ENCODE peak calls at places on chromosomes 4 and X, in ten cellular contexts. S is tibial nerve; D is EL; P is cardiac fibroblast; Y is EH; H is Karpas-422; T is astrocyte of the hippocampus; N is KBM-7; O is activated CD8-positive, alpha-beta memory T cell treated with anti-CD3 and anti-CD28 coated beads for 48 hours; W is NCI-H1092. E is an unnamed sample.

GRCh38 chr4:100688368-100688767 is 170.5 kb upstream of the EMCN start:
- DNase-seq in S (no peak), D (no peak), P (no peak), Y (no peak), H (no peak), T (no peak), N (no peak), O (no peak), W (no peak), E (no peak)

GRCh38 chrX:14936561-14936960 is 63.3 kb downstream of the MOSPD2 start:
- DNase-seq in S (no peak), D (peak), P (peak), Y (peak), H (no peak), T (peak), N (no peak), O (no peak), W (no peak), E (no peak)

GRCh38 chrX:154002215-154002719 is 17.4 kb downstream of the IRAK1 start:
- DNase-seq in S (peak), D (peak), P (peak), Y (peak), H (peak), T (peak), N (peak), O (no peak), W (peak), E (no peak)

GRCh38 chr4:13329963-13330362 is 154.2 kb downstream of the RAB28 start:
- DNase-seq in S (no peak), D (peak), P (peak), Y (peak), H (no peak), T (peak), N (no peak), O (no peak), W (peak), E (no peak)

GRCh38 chrX:42615161-42615563 is 162.8 kb downstream of the PPP1R2C start:
- DNase-seq in S (no peak), D (peak), P (no peak), Y (peak), H (peak), T (no peak), N (peak), O (no peak), W (no peak), E (no peak)

GRCh38 chr4:180674629-180675367 is 1568.4 kb upstream of the TENM3 start:
- DNase-seq in S (no peak), D (no peak), P (no peak), Y (no peak), H (no peak), T (no peak), N (no peak), O (no peak), W (no peak), E (no peak)

GRCh38 chr4:140088317-140088967 is 65.5 kb downstream of the MAML3 start:
- DNase-seq in S (no peak), D (peak), P (peak), Y (peak), H (no peak), T (no peak), N (peak), O (no peak), W (no peak), E (no peak)

GRCh38 chr4:2934077-2934812 is 29.0 kb downstream of the NOP14 start:
- DNase-seq in S (peak), D (peak), P (peak), Y (peak), H (peak), T (peak), N (no peak), O (no peak), W (no peak), E (peak)

GRCh38 chr4:10033191-10033881 is 12.0 kb upstream of the SLC2A9 start:
- DNase-seq in S (no peak), D (peak), P (peak), Y (peak), H (no peak), T (peak), N (peak), O (no peak), W (no peak), E (peak)

GRCh38 chr4:35771571-35771970 is 472.7 kb downstream of the ARAP2 start:
- DNase-seq in S (no peak), D (no peak), P (no peak), Y (no peak), H (no peak), T (no peak), N (no peak), O (no peak), W (no peak), E (no peak)

GRCh38 chr4:8468746-8469535 is 28.4 kb downstream of the TRMT44 start:
- DNase-seq in S (peak), D (peak), P (peak), Y (peak), H (peak), T (peak), N (peak), O (no peak), W (no peak), E (peak)

GRCh38 chrX:79174949-79175644 is 30.6 kb downstream of the GPR174 start:
- DNase-seq in S (no peak), D (no peak), P (no peak), Y (no peak), H (no peak), T (no peak), N (no peak), O (no peak), W (no peak), E (no peak)

E was measured in heart right ventricle.